ENCODE peak calls at places on chromosomes 4 and X, in nine cellular contexts. N is mammary epithelial cell, C is foreskin fibroblast, T is colonic mucosa, B is DND-41, Y is neural crest cell, M is astrocyte, Z is body of pancreas, L is Peyer's patch. J is an unnamed sample.

GRCh38 chr4:53591372-53591892 is at the start of gene LNX1:
- DNase-seq in C (no peak), M (no peak), Y (no peak), N (no peak), L (peak), Z (peak), B (no peak), T (peak), J (peak)

GRCh38 chrX:123184199-123184857 is at the start of gene GRIA3:
- DNase-seq in B (peak), N (no peak), M (peak), L (no peak), Z (no peak), Y (peak), C (peak), T (no peak), J (no peak)

GRCh38 chr4:122819708-122820449 is 6.8 kb upstream of the FGF2 start:
- DNase-seq in T (no peak), B (no peak), M (peak), N (peak), L (no peak), C (peak), Y (no peak), Z (no peak), J (no peak)

GRCh38 chr4:119238068-119238722 is 25.7 kb downstream of the USP53 start:
- DNase-seq in B (no peak), T (no peak), Y (no peak), M (no peak), N (no peak), L (no peak), Z (no peak), C (no peak), J (no peak)

GRCh38 chr4:8325284-8325973 is 55.9 kb downstream of the HTRA3 start:
- DNase-seq in Y (no peak), Z (no peak), M (no peak), B (no peak), T (no peak), L (no peak), C (no peak), N (peak), J (no peak)

GRCh38 chr4:101200561-101200960 is 146.8 kb downstream of the PPP3CA start:
- DNase-seq in Z (no peak), C (peak), M (peak), N (peak), L (no peak), B (no peak), T (no peak), Y (no peak), J (no peak)

GRCh38 chr4:7422098-7422897 is 12.4 kb downstream of the PSAPL1 start:
- DNase-seq in Z (no peak), C (no peak), Y (no peak), B (no peak), L (no peak), T (no peak), M (no peak), N (no peak), J (peak)

GRCh38 chr4:55038176-55038890 is 87.1 kb downstream of the KDR start:
- DNase-seq in B (no peak), N (peak), Y (no peak), C (peak), M (peak), Z (peak), T (no peak), L (no peak), J (peak)

GRCh38 chr4:141571368-141571767 is 65.0 kb upstream of the IL15 start:
- DNase-seq in Y (no peak), Z (no peak), L (no peak), T (no peak), B (no peak), N (peak), M (peak), C (peak), J (no peak)

GRCh38 chrX:51487960-51488267 is 8.5 kb downstream of the NUDT11 start:
- DNase-seq in L (no peak), N (no peak), Z (no peak), Y (no peak), C (peak), B (no peak), T (no peak), M (peak), J (no peak)

GRCh38 chr4:15402146-15402545 is 25.7 kb upstream of the C1QTNF7 start:
- DNase-seq in B (no peak), N (peak), Z (no peak), C (peak), M (peak), Y (no peak), T (no peak), L (no peak), J (no peak)

GRCh38 chr4:111773858-111774257 is 371.4 kb upstream of the FAM241A start:
- DNase-seq in M (no peak), Z (peak), T (no peak), N (no peak), C (peak), B (no peak), L (no peak), Y (no peak), J (peak)

GRCh38 chrX:154082396-154083133 is 15.0 kb downstream of the MECP2 start:
- DNase-seq in C (peak), Y (no peak), B (no peak), L (no peak), N (peak), Z (no peak), T (no peak), M (peak), J (no peak)

GRCh38 chr4:22556411-22556969 is 40.6 kb upstream of the ADGRA3 start:
- DNase-seq in M (no peak), B (no peak), Z (peak), N (no peak), T (peak), Y (no peak), L (no peak), C (no peak), J (no peak)

GRCh38 chr4:37588150-37588549 is 98.0 kb downstream of the RELL1 start:
- DNase-seq in N (no peak), B (no peak), T (no peak), M (no peak), Y (no peak), Z (no peak), C (no peak), L (no peak), J (no peak)

GRCh38 chr4:16659120-16659519 is 239.3 kb downstream of the LDB2 start:
- DNase-seq in Y (no peak), N (no peak), T (no peak), C (peak), L (no peak), Z (no peak), M (no peak), B (no peak), J (peak)

GRCh38 chr4:167290684-167291083 is 56.4 kb upstream of the SPOCK3 start:
- DNase-seq in M (peak), C (peak), Z (no peak), N (peak), T (no peak), L (no peak), Y (no peak), B (no peak), J (no peak)

GRCh38 chrX:71650333-71650969 is 16.9 kb upstream of the LOC101059915 start:
- DNase-seq in B (no peak), L (no peak), M (no peak), C (no peak), Y (no peak), T (peak), N (no peak), Z (no peak), J (peak)

GRCh38 chr4:105127154-105127445 is 19.6 kb upstream of the TET2 start:
- DNase-seq in B (no peak), Z (no peak), M (no peak), Y (no peak), C (no peak), N (no peak), L (no peak), T (no peak), J (no peak)

GRCh38 chrX:150436200-150436599 is 73.1 kb downstream of the MAMLD1 start:
- DNase-seq in C (peak), L (no peak), Y (no peak), Z (no peak), N (no peak), B (no peak), M (no peak), T (no peak), J (no peak)

GRCh38 chr4:5322321-5322720 is 271.0 kb downstream of the STK32B start:
- DNase-seq in N (no peak), T (no peak), Z (no peak), M (no peak), C (no peak), Y (no peak), L (no peak), B (no peak), J (no peak)

GRCh38 chr4:106312997-106313522 is 2.9 kb downstream of the TBCK start:
- DNase-seq in Z (no peak), M (peak), N (no peak), B (no peak), Y (no peak), C (no peak), T (no peak), L (no peak), J (no peak)

GRCh38 chrX:154368630-154369452 is 5.6 kb downstream of the FLNA start:
- DNase-seq in Y (no peak), M (peak), L (peak), N (peak), Z (peak), T (peak), B (peak), C (peak), J (peak)

GRCh38 chr4:150212927-150213326 is 134.7 kb downstream of the DCLK2 start:
- DNase-seq in M (no peak), L (no peak), B (no peak), T (no peak), Y (no peak), C (no peak), Z (peak), N (peak), J (peak)

GRCh38 chr4:90171491-90171890 is 44.3 kb downstream of the CCSER1 start:
- DNase-seq in N (no peak), C (no peak), L (no peak), T (no peak), B (no peak), Z (no peak), Y (no peak), M (no peak), J (no peak)

GRCh38 chr4:111695677-111696076 is 449.6 kb upstream of the FAM241A start:
- DNase-seq in M (no peak), L (no peak), Y (no peak), C (no peak), Z (no peak), N (no peak), B (no peak), T (no peak), J (no peak)

GRCh38 chr4:155570661-155571060 is 96.0 kb upstream of the GUCY1A1 start:
- DNase-seq in T (no peak), M (no peak), Y (no peak), B (no peak), Z (no peak), N (no peak), L (no peak), C (no peak), J (no peak)

GRCh38 chr4:1987296-1987695 is 21.5 kb downstream of the NELFA start:
- DNase-seq in Z (no peak), L (no peak), B (no peak), Y (no peak), N (no peak), M (no peak), T (no peak), C (no peak), J (no peak)

GRCh38 chrX:140918398-140919043 is 83.9 kb upstream of the SPANXB1 start:
- DNase-seq in C (peak), T (no peak), L (peak), B (peak), M (peak), Y (peak), Z (peak), N (peak), J (peak)

GRCh38 chr4:139633661-139634060 is 32.0 kb upstream of the MGST2 start:
- DNase-seq in C (peak), Y (no peak), Z (peak), M (no peak), N (no peak), L (no peak), T (no peak), B (no peak), J (peak)

GRCh38 chrX:3443186-3443585 is 96.7 kb upstream of the MXRA5 start:
- DNase-seq in L (no peak), B (no peak), N (no peak), C (no peak), Y (no peak), T (no peak), M (no peak), Z (no peak), J (no peak)

GRCh38 chr4:22695917-22696316 is 3.2 kb downstream of the GBA3 start:
- DNase-seq in N (no peak), Y (no peak), B (no peak), Z (peak), M (no peak), L (no peak), T (peak), C (no peak), J (no peak)

GRCh38 chrX:48689143-48689920 is 5.7 kb downstream of the WAS start:
- DNase-seq in C (no peak), L (no peak), N (no peak), M (no peak), B (no peak), Y (no peak), Z (no peak), T (no peak), J (no peak)

DNA sequence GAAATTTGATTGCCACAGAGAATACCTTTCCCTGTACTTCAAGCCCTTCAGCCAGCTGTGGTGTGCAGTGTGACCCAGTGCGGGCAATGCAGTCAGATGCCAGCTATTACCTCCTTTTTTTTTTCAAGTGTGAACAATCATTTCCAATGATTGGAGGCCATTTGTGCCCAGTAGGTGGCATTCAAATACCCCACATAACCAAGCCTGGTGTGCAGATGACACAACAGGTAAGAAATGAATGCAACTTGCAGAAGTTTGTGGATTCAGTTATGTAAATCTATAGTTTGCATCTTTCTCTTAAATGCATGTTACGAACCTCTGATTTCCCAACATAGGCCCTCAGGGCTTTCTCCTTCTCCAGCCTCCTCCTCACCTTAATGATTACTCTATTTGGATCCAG is 98.0 kb downstream of the CLCN4 start:
- DNase-seq in N (peak), M (no peak), Y (no peak), T (no peak), L (no peak), C (peak), Z (peak), B (no peak), J (no peak)
- TF ChIP-seq CTCF in N (peak), M (no peak), Y (no peak), T (no peak), L (peak), C (no peak), Z (peak), B (no peak), J (no peak)

GRCh38 chr4:85257817-85258216 is 217.1 kb upstream of the ARHGAP24 start:
- DNase-seq in T (no peak), Y (no peak), B (no peak), L (no peak), Z (no peak), M (no peak), N (no peak), C (no peak), J (no peak)
- TF ChIP-seq CTCF in T (no peak), Y (no peak), B (no peak), L (no peak), Z (no peak), M (no peak), N (no peak), C (no peak), J (no peak)

GRCh38 chr4:121113680-121114079 is 41.3 kb upstream of the NDNF start:
- DNase-seq in N (no peak), C (no peak), M (no peak), B (no peak), Z (no peak), Y (no peak), L (no peak), T (no peak), J (no peak)

GRCh38 chr4:121114756-121115155 is 42.4 kb upstream of the NDNF start:
- DNase-seq in Y (no peak), B (no peak), L (no peak), M (no peak), T (no peak), N (no peak), C (no peak), Z (no peak), J (no peak)

GRCh38 chr4:121108557-121108956 is 36.2 kb upstream of the NDNF start:
- DNase-seq in L (no peak), M (no peak), Y (no peak), B (no peak), Z (peak), T (no peak), N (no peak), C (no peak), J (peak)

GRCh38 chr4:121107507-121107906 is 35.2 kb upstream of the NDNF start:
- DNase-seq in L (no peak), B (no peak), C (no peak), N (no peak), Z (no peak), Y (no peak), T (no peak), M (no peak), J (no peak)

DNA sequence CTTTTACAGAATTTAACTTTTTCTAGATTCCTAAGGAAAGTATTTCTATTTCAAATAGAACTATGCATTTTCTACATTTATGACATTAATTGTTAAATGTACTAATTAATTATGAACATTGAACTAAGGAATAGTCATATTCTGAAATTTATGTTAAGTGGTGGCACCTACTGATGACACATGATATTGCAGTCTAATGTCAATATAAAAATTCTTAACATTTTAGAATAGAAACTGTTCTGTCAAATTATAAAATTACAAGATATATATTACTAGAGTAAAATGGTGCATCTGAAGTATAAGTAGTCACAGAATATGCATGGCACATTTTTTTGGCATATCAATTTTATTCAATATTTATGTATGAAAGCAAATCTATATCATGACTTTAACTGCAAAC is 40.2 kb upstream of the NDNF start:
- DNase-seq in L (no peak), B (no peak), T (no peak), Z (no peak), N (no peak), Y (no peak), M (no peak), C (peak), J (no peak)
- TF ChIP-seq CTCF in L (peak), B (peak), T (peak), Z (peak), N (peak), Y (peak), M (peak), C (no peak), J (no peak)

GRCh38 chr4:113901994-113902787 is 77.3 kb downstream of the ARSJ start:
- DNase-seq in N (no peak), Z (peak), Y (no peak), L (peak), M (no peak), B (peak), C (no peak), T (peak), J (peak)
- TF ChIP-seq CTCF in N (peak), Z (peak), Y (no peak), L (peak), M (no peak), B (peak), C (no peak), T (peak), J (no peak)

GRCh38 chr4:86652332-86652932 is 58.3 kb downstream of the PTPN13 start:
- DNase-seq in B (no peak), T (no peak), M (no peak), C (no peak), Z (no peak), Y (no peak), N (no peak), L (no peak), J (no peak)

GRCh38 chr4:86657910-86658309 is 63.8 kb downstream of the PTPN13 start:
- DNase-seq in M (no peak), N (no peak), Y (no peak), T (no peak), B (no peak), C (no peak), Z (no peak), L (no peak), J (no peak)

GRCh38 chr4:86657382-86657781 is 63.3 kb downstream of the PTPN13 start:
- DNase-seq in Z (no peak), T (no peak), B (no peak), L (no peak), N (no peak), Y (no peak), C (no peak), M (no peak), J (no peak)

GRCh38 chr4:86653237-86653865 is 59.2 kb downstream of the PTPN13 start:
- DNase-seq in L (no peak), Y (no peak), N (no peak), C (peak), B (peak), Z (no peak), M (no peak), T (peak), J (no peak)
- TF ChIP-seq CTCF in L (no peak), Y (peak), N (peak), C (peak), B (peak), Z (no peak), M (peak), T (peak), J (no peak)

DNA sequence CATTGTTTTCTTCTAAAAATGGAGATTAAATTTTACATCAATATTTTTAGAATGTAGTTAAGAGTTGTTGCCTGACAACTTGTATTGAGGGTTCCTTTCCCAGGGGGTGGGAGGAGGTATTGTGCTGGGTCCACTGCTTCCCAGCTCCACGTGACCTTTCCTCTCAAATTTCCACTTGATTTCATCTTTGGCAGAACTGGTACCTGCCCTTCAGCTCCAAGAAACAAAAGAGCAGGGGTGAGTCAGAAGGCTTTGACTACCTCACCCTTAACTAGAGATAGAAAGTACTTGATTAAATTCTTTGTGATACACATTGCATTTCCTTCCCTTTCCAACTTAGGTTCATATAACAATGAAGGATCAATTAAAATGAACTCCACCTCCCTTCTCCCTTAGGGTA is 19.7 kb downstream of the TRIM2 start:
- DNase-seq in B (no peak), M (peak), Y (no peak), L (no peak), Z (no peak), C (peak), T (no peak), N (peak), J (peak)
- TF ChIP-seq CTCF in B (no peak), M (no peak), Y (no peak), L (no peak), Z (no peak), C (no peak), T (no peak), N (no peak), J (no peak)

GRCh38 chr4:87353592-87353991 is 30.9 kb upstream of the HSD17B13 start:
- DNase-seq in Y (peak), Z (peak), B (no peak), N (peak), T (no peak), L (no peak), M (no peak), C (peak), J (peak)
- TF ChIP-seq CTCF in Y (peak), Z (peak), B (peak), N (peak), T (peak), L (peak), M (peak), C (peak), J (peak)

DNA sequence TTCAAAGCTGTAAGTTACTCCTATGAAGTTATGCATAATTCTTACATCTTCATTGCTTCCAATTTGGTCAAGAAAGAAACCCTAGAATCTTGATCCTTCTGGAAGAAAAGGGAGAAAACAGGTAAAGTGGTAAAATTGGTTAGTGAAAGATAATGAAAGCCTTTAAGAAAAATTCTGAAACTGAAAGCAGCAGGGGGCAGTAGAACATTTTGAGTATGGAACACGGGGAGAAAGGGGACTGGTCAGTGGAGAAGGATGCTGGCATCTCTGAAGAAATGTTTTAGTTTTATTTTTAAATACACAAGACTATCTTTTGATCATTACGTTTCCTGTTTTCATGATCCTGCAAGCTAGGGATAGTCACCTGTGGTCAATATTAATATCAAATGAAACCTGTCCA is 54.3 kb downstream of the SLIT2 start:
- DNase-seq in T (no peak), L (no peak), M (no peak), N (no peak), B (no peak), Y (no peak), Z (no peak), C (peak), J (no peak)
- TF ChIP-seq CTCF in T (no peak), L (no peak), M (no peak), N (peak), B (peak), Y (peak), Z (peak), C (peak), J (no peak)